ENCODE peak calls at places on chromosome 19, in five cellular contexts. K is fibroblast of lung, F is gastrocnemius medialis, M is upper lobe of left lung, V is HFFc6. R is an unnamed sample.

GRCh38 chr19:6204866-6205723 is 69.6 kb downstream of the ACSBG2 start:
- DNase-seq in M (no peak), F (no peak), K (no peak), V (no peak), R (no peak)

GRCh38 chr19:45645631-45646344 is 6.6 kb upstream of the EML2 start:
- DNase-seq in M (no peak), V (peak), K (peak), F (peak), R (peak)

GRCh38 chr19:38134538-38135149 is 89.4 kb downstream of the DPF1 start:
- DNase-seq in F (no peak), M (no peak), K (no peak), V (peak), R (peak)

GRCh38 chr19:50167314-50167721 is 4.2 kb upstream of the IZUMO2 start:
- DNase-seq in K (no peak), V (no peak), M (no peak), F (no peak), R (no peak)

GRCh38 chr19:10712754-10713153 is 5.1 kb upstream of the DNM2 start:
- DNase-seq in K (no peak), M (peak), F (no peak), V (no peak), R (no peak)

GRCh38 chr19:15195987-15196682 is 4.7 kb downstream of the NOTCH3 start:
- DNase-seq in M (peak), V (no peak), K (peak), F (no peak), R (no peak)

GRCh38 chr19:48480151-48480475 is 10.9 kb downstream of the CYTH2 start:
- DNase-seq in V (no peak), F (peak), M (peak), K (no peak), R (no peak)

GRCh38 chr19:48636859-48637448 is at the start of gene DBP:
- DNase-seq in K (no peak), M (peak), F (no peak), V (no peak), R (no peak)

GRCh38 chr19:17775991-17776803 is 18.7 kb upstream of the B3GNT3 start:
- DNase-seq in M (peak), K (no peak), F (no peak), V (no peak), R (peak)

GRCh38 chr19:14116918-14117578 is 514 bp downstream of the PRKACA start:
- DNase-seq in F (no peak), K (no peak), V (no peak), M (no peak), R (peak)

GRCh38 chr19:42175335-42175734 is 42.1 kb downstream of the DEDD2 start:
- DNase-seq in F (no peak), M (no peak), K (no peak), V (no peak), R (no peak)

GRCh38 chr19:14369399-14370168 is 11.7 kb upstream of the ADGRE5 start:
- DNase-seq in F (no peak), K (peak), M (no peak), V (no peak), R (peak)

GRCh38 chr19:50482271-50482855 is 5.7 kb upstream of the GARIN5A start:
- DNase-seq in V (no peak), K (no peak), F (no peak), M (no peak), R (no peak)

GRCh38 chr19:633068-633785 is at the start of gene POLRMT:
- DNase-seq in M (peak), F (peak), V (peak), K (peak), R (peak)

GRCh38 chr19:628168-628567 is 5.2 kb downstream of the POLRMT start:
- DNase-seq in M (no peak), V (no peak), K (no peak), F (no peak), R (no peak)

GRCh38 chr19:633786-634639 is 676 bp upstream of the POLRMT start:
- DNase-seq in K (no peak), M (peak), F (no peak), V (peak), R (no peak)

GRCh38 chr19:632228-633067 is 889 bp downstream of the POLRMT start:
- DNase-seq in V (peak), K (peak), M (peak), F (no peak), R (peak)

GRCh38 chr19:629961-630714 is 3.2 kb downstream of the POLRMT start:
- DNase-seq in F (no peak), K (no peak), V (no peak), M (peak), R (no peak)
- TF ChIP-seq CTCF in F (no peak), K (no peak), V (no peak), M (no peak), R (no peak)

DNA sequence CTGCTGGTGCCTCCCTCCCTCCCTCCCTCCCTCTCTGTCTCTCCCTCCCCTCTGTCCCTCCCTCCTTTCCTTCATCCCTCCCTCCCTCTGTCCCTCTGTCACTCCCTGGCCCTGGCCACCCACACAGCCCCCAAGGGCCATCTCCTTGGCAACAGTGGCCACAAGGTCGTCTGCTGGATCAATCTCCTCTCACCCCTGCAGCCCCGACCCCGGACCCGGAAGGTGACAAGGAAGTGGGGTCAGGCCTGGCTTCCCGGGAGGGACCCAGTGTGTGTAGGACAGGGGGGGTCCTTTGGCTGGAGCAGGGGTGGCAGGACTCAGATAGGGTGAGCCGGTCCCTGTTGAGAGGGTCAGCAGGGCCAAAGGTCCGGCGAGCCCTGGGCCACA is 21.9 kb upstream of the TCF3 start:
- DNase-seq in M (no peak), F (no peak), K (no peak), V (no peak), R (no peak)
- TF ChIP-seq CTCF in M (no peak), F (no peak), K (no peak), V (no peak), R (no peak)

GRCh38 chr19:1776606-1777147 is 23.4 kb downstream of the ONECUT3 start:
- DNase-seq in M (no peak), F (no peak), V (no peak), K (no peak), R (no peak)

GRCh38 chr19:1775951-1776605 is 22.8 kb downstream of the ONECUT3 start:
- DNase-seq in K (no peak), M (no peak), F (no peak), V (no peak), R (no peak)

GRCh38 chr19:1770866-1771576 is 17.7 kb downstream of the ONECUT3 start:
- DNase-seq in K (no peak), M (no peak), V (no peak), F (no peak), R (no peak)

GRCh38 chr19:1774999-1775772 is 21.9 kb downstream of the ONECUT3 start:
- DNase-seq in K (no peak), M (no peak), F (no peak), V (no peak), R (peak)

DNA sequence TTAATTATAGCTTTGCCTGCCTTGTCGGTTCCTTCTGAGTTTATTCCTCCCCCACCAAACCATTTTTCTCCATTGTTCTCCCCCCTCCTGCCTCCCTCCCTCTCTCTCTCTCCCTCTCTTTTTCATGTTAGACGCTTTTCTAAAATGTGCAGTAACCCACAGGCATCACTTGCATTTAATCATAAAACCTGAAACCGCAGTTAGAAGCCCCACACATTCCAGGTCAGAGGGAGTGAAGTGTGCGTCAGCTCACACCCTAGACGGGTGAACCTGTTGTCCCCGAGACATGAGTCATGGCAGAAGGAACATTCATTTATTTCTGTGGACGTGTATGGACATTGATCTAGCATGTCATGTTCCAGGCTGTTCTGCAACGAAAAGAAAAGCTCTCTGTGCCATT is 19.9 kb downstream of the ONECUT3 start:
- DNase-seq in V (peak), F (no peak), M (no peak), K (peak), R (no peak)
- TF ChIP-seq CTCF in V (no peak), F (no peak), M (no peak), K (no peak), R (no peak)

DNA sequence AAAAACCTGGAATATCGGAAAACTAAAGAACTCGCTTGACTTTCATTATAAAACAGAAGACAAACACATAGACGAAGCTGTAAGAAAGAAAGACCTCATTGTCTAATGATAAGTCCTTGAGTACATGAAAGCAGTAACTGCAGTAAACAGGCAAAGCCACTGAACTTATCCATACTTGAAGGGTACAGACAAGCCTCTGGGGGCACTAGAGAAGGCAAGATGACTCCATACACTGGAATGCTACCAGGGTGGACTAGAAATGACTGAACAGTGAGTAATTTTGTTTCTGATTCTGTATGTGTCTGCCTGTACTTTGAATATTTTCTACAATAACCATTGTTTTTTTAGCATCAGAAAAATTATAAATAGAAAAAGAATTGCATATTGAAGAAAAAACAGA is 507.9 kb downstream of the UQCRFS1 start:
- DNase-seq in K (peak), V (peak), M (no peak), F (no peak), R (no peak)
- TF ChIP-seq CTCF in K (peak), V (peak), M (no peak), F (no peak), R (no peak)

GRCh38 chr19:3821156-3821555 is 35.0 kb upstream of the MATK start:
- DNase-seq in F (no peak), V (no peak), K (no peak), M (peak), R (no peak)
- TF ChIP-seq CTCF in F (no peak), V (no peak), K (no peak), M (no peak), R (no peak)

GRCh38 chr19:53537523-53538377 is at the start of gene ZNF331:
- DNase-seq in F (peak), K (peak), M (peak), V (peak), R (peak)
- TF ChIP-seq CTCF in F (peak), K (peak), M (peak), V (peak), R (peak)

GRCh38 chr19:12782424-12783225 is 7.3 kb upstream of the HOOK2 start:
- DNase-seq in M (peak), F (peak), K (peak), V (no peak), R (peak)
- TF ChIP-seq CTCF in M (peak), F (no peak), K (no peak), V (peak), R (peak)

GRCh38 chr19:29596080-29596479 is 10.0 kb upstream of the POP4 start:
- DNase-seq in M (no peak), K (no peak), F (no peak), V (no peak), R (no peak)

GRCh38 chr19:29598036-29598435 is 8.0 kb upstream of the POP4 start:
- DNase-seq in K (no peak), F (no peak), V (no peak), M (no peak), R (no peak)

GRCh38 chr19:29598496-29598895 is 7.6 kb upstream of the POP4 start:
- DNase-seq in K (no peak), M (no peak), F (no peak), V (no peak), R (no peak)

GRCh38 chr19:29593869-29594268 is 12.2 kb upstream of the POP4 start:
- DNase-seq in V (no peak), F (no peak), K (no peak), M (peak), R (no peak)

GRCh38 chr19:29596885-29597525 is 9.1 kb upstream of the POP4 start:
- DNase-seq in F (no peak), K (no peak), M (no peak), V (peak), R (no peak)
- TF ChIP-seq CTCF in F (no peak), K (no peak), M (no peak), V (peak), R (peak)

R was measured in GM13977.